ENCODE peak calls at places on chromosomes 12 and 14, in seven cellular contexts. W is CD8-positive, alpha-beta T cell; M is AG09309; T is CD14-positive monocyte; B is Panc1; P is GM06990; R is A549. L is an unnamed sample.

GRCh38 chr12:120091371-120092090 is 25.0 kb downstream of the RAB35 start:
- DNase-seq in W (no peak), M (no peak), T (no peak), B (no peak), P (no peak), R (no peak), L (no peak)

GRCh38 chr12:87332987-87333761 is 696.0 kb downstream of the C12orf50 start:
- DNase-seq in W (no peak), M (no peak), T (no peak), B (no peak), P (no peak), R (no peak), L (no peak)

GRCh38 chr12:6435941-6436715 is 8.6 kb upstream of the CD27 start:
- DNase-seq in W (no peak), M (no peak), T (no peak), B (no peak), P (no peak), R (no peak), L (no peak)

GRCh38 chr14:103522028-103522581 is 525 bp downstream of the CKB start:
- DNase-seq in W (no peak), M (no peak), T (no peak), B (no peak), P (peak; percentile 22), R (no peak), L (no peak)

GRCh38 chr14:77000340-77001235 is 27.9 kb downstream of the IRF2BPL start:
- DNase-seq in W (no peak), M (no peak), T (no peak), B (no peak), P (peak; percentile 71), R (no peak), L (no peak)

GRCh38 chr12:93115198-93115601 is 186.1 kb upstream of the EEA1 start:
- DNase-seq in W (no peak), M (peak; percentile 31), T (no peak), B (no peak), P (no peak), R (no peak), L (no peak)

GRCh38 chr12:13198921-13199320 is 2.4 kb downstream of the EMP1 start:
- DNase-seq in W (no peak), M (no peak), T (no peak), B (no peak), P (no peak), R (no peak), L (no peak)

GRCh38 chr14:95045255-95045701 is 112.1 kb downstream of the DICER1 start:
- DNase-seq in W (no peak), M (no peak), T (no peak), B (no peak), P (no peak), R (no peak), L (peak; percentile 7)

GRCh38 chr12:92288533-92288932 is 142.9 kb upstream of the BTG1 start:
- DNase-seq in W (no peak), M (no peak), T (no peak), B (no peak), P (no peak), R (no peak), L (no peak)

GRCh38 chr12:30599631-30600030 is 96.0 kb downstream of the IPO8 start:
- DNase-seq in W (no peak), M (no peak), T (no peak), B (no peak), P (no peak), R (peak; percentile 57), L (no peak)

GRCh38 chr12:100391856-100392255 is 35.0 kb downstream of the SLC17A8 start:
- DNase-seq in W (no peak), M (no peak), T (no peak), B (no peak), P (no peak), R (peak; percentile 47), L (no peak)
- TF ChIP-seq CTCF in W (no peak), M (peak; percentile 26), T (no peak), B (peak; percentile 40), P (no peak), R (peak; percentile 53), L (no peak)

GRCh38 chr14:47539065-47539464 is 136.3 kb downstream of the MDGA2 start:
- DNase-seq in W (no peak), M (no peak), T (no peak), B (no peak), P (no peak), R (peak; percentile 13), L (no peak)
- TF ChIP-seq CTCF in W (no peak), M (no peak), T (no peak), B (peak; percentile 37), P (no peak), R (peak; percentile 19), L (no peak)

GRCh38 chr14:99660006-99660566 is 15.2 kb downstream of the HHIPL1 start:
- DNase-seq in W (no peak), M (no peak), T (no peak), B (no peak), P (no peak), R (no peak), L (no peak)
- TF ChIP-seq CTCF in W (no peak), M (no peak), T (no peak), B (no peak), P (no peak), R (no peak), L (no peak)

DNA sequence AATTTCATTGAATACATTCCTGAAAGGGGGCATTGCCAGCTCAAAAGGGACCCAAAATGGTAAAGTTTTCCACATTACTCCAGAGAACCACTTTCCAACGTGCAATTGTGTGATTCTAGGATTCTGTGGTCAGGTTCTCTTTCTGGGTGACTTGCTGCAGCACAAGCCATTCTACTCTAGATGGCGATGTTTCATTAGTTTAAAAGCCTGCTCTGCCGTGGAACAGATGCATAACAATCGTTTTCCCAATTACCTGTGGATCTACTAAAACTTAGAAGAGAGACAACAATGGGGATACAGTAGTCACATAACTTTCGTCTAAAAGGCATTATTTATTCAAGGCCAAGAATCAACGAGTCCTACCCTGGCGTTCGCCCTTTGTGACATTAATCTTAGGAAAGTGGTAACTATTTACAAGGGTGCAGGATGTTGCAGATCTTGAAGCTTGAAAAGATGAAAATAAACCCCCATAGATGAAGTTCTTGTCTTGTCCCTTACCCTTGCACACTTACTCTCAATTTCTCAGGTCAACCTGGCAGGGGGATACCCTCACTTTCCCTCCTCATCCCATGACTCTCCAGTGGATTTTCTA is 400.9 kb downstream of the SNAPC1 start:
- DNase-seq in W (no peak), M (peak; percentile 7), T (no peak), B (peak; percentile 38), P (no peak), R (peak; percentile 35), L (no peak)
- TF ChIP-seq CTCF in W (peak; percentile 42), M (peak; percentile 82), T (peak; percentile 34), B (peak; percentile 71), P (peak; percentile 71), R (peak; percentile 81), L (no peak)

L was measured in omental fat pad.